ENCODE peak calls at places on chromosome 11, in ten cellular contexts. Q is activated CD4-positive, CD25-positive, alpha-beta regulatory T cell treated with anti-CD3 and anti-CD28 coated beads, Interleukin-2, amount 50 U/mL, for 72 hours; B is AG04450; A is effector CD4-positive, alpha-beta T cell; T is AG08395; M is activated CD4-positive, alpha-beta T cell treated with anti-CD3 and anti-CD28 coated beads, Interleukin-2, amount 10 ng/mL, durations not matched to agents 7 days and 5 days; H is SJCRH30; U is Calu3; C is brain microvascular endothelial cell; K is heart left ventricle. W is an unnamed sample.

GRCh38 chr11:33869511-33870422 is 22.1 kb downstream of the LMO2 start:
- DNase-seq in A (no peak), Q (no peak), K (peak), M (no peak), U (peak), B (no peak), T (peak), H (peak), C (no peak), W (no peak)

GRCh38 chr11:19646921-19647320 is 65.7 kb upstream of the NAV2 start:
- DNase-seq in A (no peak), T (peak), H (peak), U (no peak), M (no peak), B (peak), K (no peak), C (peak), Q (no peak), W (no peak)

GRCh38 chr11:27696961-27697360 is 3.3 kb downstream of the BDNF start:
- DNase-seq in C (no peak), Q (no peak), K (no peak), M (no peak), T (no peak), B (no peak), U (no peak), A (no peak), H (no peak), W (no peak)

GRCh38 chr11:121157756-121158155 is 56.7 kb downstream of the TECTA start:
- DNase-seq in M (no peak), Q (no peak), A (no peak), T (no peak), U (no peak), H (no peak), C (no peak), B (no peak), K (no peak), W (no peak)

GRCh38 chr11:35275808-35276170 is 136.8 kb downstream of the CD44 start:
- DNase-seq in K (no peak), T (peak), U (no peak), A (no peak), H (no peak), Q (no peak), B (no peak), C (no peak), M (no peak), W (no peak)

GRCh38 chr11:69726481-69726880 is 22.7 kb upstream of the FGF19 start:
- DNase-seq in U (no peak), T (no peak), A (no peak), Q (no peak), B (no peak), H (no peak), K (no peak), M (no peak), C (no peak), W (no peak)

GRCh38 chr11:57598831-57599155 is 1.3 kb downstream of the SERPING1 start:
- DNase-seq in H (no peak), M (no peak), A (no peak), U (no peak), Q (no peak), B (no peak), T (peak), C (peak), K (no peak), W (no peak)

GRCh38 chr11:114163231-114163631 is 103.7 kb downstream of the ZBTB16 start:
- DNase-seq in T (peak), U (no peak), B (no peak), M (no peak), A (no peak), H (no peak), Q (no peak), K (no peak), C (peak), W (no peak)

GRCh38 chr11:131895865-131896264 is 525.5 kb downstream of the NTM start:
- DNase-seq in A (no peak), M (no peak), B (no peak), C (no peak), T (no peak), K (no peak), H (no peak), U (no peak), Q (no peak), W (no peak)

GRCh38 chr11:79081441-79082124 is 359.2 kb downstream of the TENM4 start:
- DNase-seq in A (no peak), U (no peak), B (no peak), C (peak), K (no peak), H (no peak), T (no peak), Q (no peak), M (no peak), W (no peak)

GRCh38 chr11:14065153-14065552 is 102.6 kb downstream of the SPON1 start:
- DNase-seq in K (no peak), Q (no peak), T (no peak), U (no peak), C (no peak), M (peak), B (no peak), H (no peak), A (no peak), W (no peak)

GRCh38 chr11:35262735-35263134 is 123.8 kb downstream of the CD44 start:
- DNase-seq in M (no peak), C (no peak), B (no peak), U (no peak), K (no peak), H (no peak), T (no peak), Q (no peak), A (no peak), W (no peak)

GRCh38 chr11:46290598-46291309 is 13.3 kb downstream of the CREB3L1 start:
- DNase-seq in U (peak), M (no peak), Q (no peak), B (peak), K (peak), T (peak), H (peak), A (no peak), C (peak), W (peak)

GRCh38 chr11:17991799-17992433 is 20.9 kb downstream of the SERGEF start:
- DNase-seq in Q (no peak), H (peak), B (peak), A (peak), K (no peak), M (peak), C (no peak), U (peak), T (peak), W (no peak)

GRCh38 chr11:6656581-6656915 is 939 bp upstream of the DCHS1 start:
- DNase-seq in T (no peak), Q (no peak), C (no peak), U (no peak), K (no peak), H (no peak), A (no peak), M (no peak), B (no peak), W (no peak)

GRCh38 chr11:9700105-9700801 is 36.4 kb downstream of the SWAP70 start:
- DNase-seq in B (no peak), Q (no peak), A (no peak), T (no peak), U (no peak), C (no peak), K (no peak), M (no peak), H (no peak), W (no peak)

GRCh38 chr11:6397636-6398035 is 7.4 kb downstream of the SMPD1 start:
- DNase-seq in T (peak), U (peak), B (no peak), C (peak), Q (no peak), M (no peak), H (no peak), K (no peak), A (no peak), W (no peak)

GRCh38 chr11:46918087-46918751 is at the start of gene LRP4:
- DNase-seq in U (peak), B (no peak), K (peak), C (no peak), A (no peak), M (peak), H (peak), T (no peak), Q (peak), W (no peak)

GRCh38 chr11:44780940-44781631 is 54.3 kb downstream of the TSPAN18 start:
- DNase-seq in B (no peak), C (peak), Q (no peak), U (no peak), A (no peak), H (no peak), K (peak), T (no peak), M (no peak), W (no peak)

GRCh38 chr11:86068138-86068861 is 584 bp downstream of the PICALM start:
- DNase-seq in K (peak), Q (no peak), U (peak), A (peak), M (peak), C (no peak), B (no peak), H (peak), T (no peak), W (no peak)

GRCh38 chr11:60964801-60965200 is 6.7 kb upstream of the CD6 start:
- DNase-seq in U (no peak), K (no peak), B (no peak), A (no peak), Q (no peak), M (no peak), H (no peak), C (no peak), T (no peak), W (no peak)

GRCh38 chr11:112694244-112694643 is 267.0 kb upstream of the NCAM1 start:
- DNase-seq in H (no peak), B (no peak), T (no peak), A (no peak), M (no peak), C (no peak), U (no peak), Q (no peak), K (no peak), W (no peak)

GRCh38 chr11:64585150-64585549 is 5.9 kb upstream of the SLC22A12 start:
- DNase-seq in T (no peak), Q (no peak), K (no peak), U (no peak), H (no peak), M (no peak), B (no peak), C (no peak), A (no peak), W (no peak)

GRCh38 chr11:114290503-114291239 is 5.5 kb upstream of the NNMT start:
- DNase-seq in K (no peak), Q (no peak), H (no peak), M (no peak), C (no peak), A (no peak), B (no peak), T (no peak), U (no peak), W (no peak)

GRCh38 chr11:122696662-122697061 is 41.1 kb downstream of the UBASH3B start:
- DNase-seq in K (no peak), M (peak), A (peak), H (no peak), T (no peak), C (no peak), Q (peak), U (no peak), B (no peak), W (no peak)

GRCh38 chr11:2267306-2267861 is 3.0 kb downstream of the ASCL2 start:
- DNase-seq in C (no peak), B (no peak), Q (no peak), H (no peak), M (no peak), A (no peak), K (no peak), T (no peak), U (no peak), W (no peak)

GRCh38 chr11:115334932-115335788 is 169.1 kb downstream of the CADM1 start:
- DNase-seq in H (no peak), Q (no peak), U (no peak), A (no peak), K (no peak), C (no peak), B (no peak), T (peak), M (no peak), W (no peak)

GRCh38 chr11:105151936-105152554 is 12.5 kb upstream of the CARD18 start:
- DNase-seq in Q (no peak), M (no peak), A (no peak), H (no peak), T (no peak), U (no peak), B (no peak), C (peak), K (no peak), W (no peak)

GRCh38 chr11:78230161-78230877 is 41.6 kb downstream of the USP35 start:
- DNase-seq in C (no peak), Q (no peak), B (no peak), M (no peak), K (no peak), T (no peak), A (no peak), H (no peak), U (no peak), W (no peak)

GRCh38 chr11:116457336-116458007 is 315.3 kb downstream of the BUD13 start:
- DNase-seq in A (no peak), B (no peak), K (no peak), H (no peak), T (no peak), C (no peak), Q (no peak), M (no peak), U (no peak), W (no peak)

GRCh38 chr11:65468874-65469333 is 29.9 kb upstream of the MALAT1 start:
- DNase-seq in M (peak), Q (no peak), H (no peak), K (peak), A (peak), T (peak), B (no peak), U (peak), C (no peak), W (no peak)

GRCh38 chr11:31262761-31263160 is 106.8 kb downstream of the DCDC1 start:
- DNase-seq in Q (no peak), C (no peak), A (no peak), U (no peak), M (no peak), K (no peak), H (no peak), B (no peak), T (no peak), W (no peak)

GRCh38 chr11:19394525-19395016 is 153.8 kb upstream of the E2F8 start:
- DNase-seq in C (no peak), K (no peak), M (no peak), Q (no peak), T (no peak), A (no peak), B (no peak), U (no peak), H (no peak), W (no peak)

GRCh38 chr11:94731921-94732601 is 36.1 kb upstream of the AMOTL1 start:
- DNase-seq in Q (no peak), C (peak), H (peak), M (no peak), K (peak), A (no peak), U (no peak), T (peak), B (peak), W (no peak)

GRCh38 chr11:64580387-64580786 is 10.6 kb upstream of the SLC22A12 start:
- DNase-seq in T (no peak), A (no peak), M (no peak), Q (no peak), K (no peak), B (no peak), U (no peak), H (no peak), C (no peak), W (no peak)

GRCh38 chr11:1498262-1498661 is 11.7 kb upstream of the MOB2 start:
- DNase-seq in U (no peak), K (no peak), H (no peak), T (no peak), B (no peak), A (no peak), M (no peak), Q (no peak), C (no peak), W (no peak)

GRCh38 chr11:68692881-68693483 is 8.6 kb downstream of the GAL start:
- DNase-seq in C (no peak), B (no peak), A (no peak), Q (no peak), K (no peak), M (no peak), H (no peak), U (no peak), T (no peak), W (no peak)